ENCODE peak calls at places on chromosomes 7 and 10, in five cellular contexts. K is HFFc6, X is ELF-1, C is esophagus muscularis mucosa, D is NCI-H1417. R is an unnamed sample.

GRCh38 chr10:3141361-3142005 is 31.1 kb downstream of the PITRM1 start:
- DNase-seq in K (no peak), X (no peak), C (no peak), D (no peak), R (no peak)

GRCh38 chr10:89458289-89458688 is 43.9 kb downstream of the IFIT5 start:
- DNase-seq in K (peak; percentile 38), X (no peak), C (no peak), D (no peak), R (no peak)

GRCh38 chr7:143375298-143376034 is 5.7 kb upstream of the ZYX start:
- DNase-seq in K (no peak), X (no peak), C (no peak), D (no peak), R (peak; percentile 48)

GRCh38 chr7:23490357-23491131 is 20.3 kb upstream of the IGF2BP3 start:
- DNase-seq in K (no peak), X (peak; percentile 68), C (no peak), D (peak; percentile 68), R (no peak)

GRCh38 chr7:139623518-139623917 is 100.0 kb downstream of the CLEC2L start:
- DNase-seq in K (no peak), X (no peak), C (no peak), D (no peak), R (no peak)

GRCh38 chr7:110600983-110601382 is 489.9 kb upstream of the LRRN3 start:
- DNase-seq in K (no peak), X (no peak), C (no peak), D (peak; percentile 48), R (no peak)

GRCh38 chr10:4812041-4812440 is 14.0 kb upstream of the AKR1E2 start:
- DNase-seq in K (no peak), X (no peak), C (no peak), D (no peak), R (no peak)

GRCh38 chr10:110414563-110415309 is 83.0 kb upstream of the DUSP5 start:
- DNase-seq in K (peak; percentile 58), X (no peak), C (no peak), D (no peak), R (no peak)

GRCh38 chr7:22447759-22448158 is 52.2 kb downstream of the STEAP1B start:
- DNase-seq in K (no peak), X (no peak), C (no peak), D (peak; percentile 52), R (no peak)